ENCODE peak calls at places on chromosome 20, in six cellular contexts. Z is hepatocyte, E is T-cell, L is Caki2, J is WTC11, K is DMS 273 treated with DMSO at 0.1 percent for 48 hours. Y is an unnamed sample.

GRCh38 chr20:36355469-36356171 is 49.5 kb downstream of the DLGAP4 start:
- DNase-seq in L (no peak), J (no peak), E (no peak), Z (no peak), K (no peak), Y (no peak)

GRCh38 chr20:7879883-7880282 is 60.4 kb downstream of the HAO1 start:
- DNase-seq in E (no peak), J (no peak), K (no peak), L (no peak), Z (peak), Y (peak)

GRCh38 chr20:23257848-23258746 is 92.5 kb upstream of the NXT1 start:
- DNase-seq in L (no peak), J (no peak), K (no peak), Z (no peak), E (no peak), Y (no peak)

GRCh38 chr20:13883425-13883824 is 98.6 kb downstream of the NDUFAF5 start:
- DNase-seq in J (no peak), E (no peak), K (no peak), L (no peak), Z (no peak), Y (no peak)

GRCh38 chr20:22652685-22653568 is 68.6 kb upstream of the FOXA2 start:
- DNase-seq in L (no peak), J (peak), K (no peak), Z (peak), E (no peak), Y (no peak)

GRCh38 chr20:17995967-17996819 is 27.4 kb downstream of the MGME1 start:
- DNase-seq in E (no peak), K (peak), L (peak), J (no peak), Z (peak), Y (no peak)

GRCh38 chr20:3420211-3420707 is 12.8 kb upstream of the DNAAF9 start:
- DNase-seq in L (no peak), K (no peak), J (no peak), E (no peak), Z (no peak), Y (no peak)

GRCh38 chr20:34232494-34233087 is 8.6 kb upstream of the ASIP start:
- DNase-seq in K (no peak), J (no peak), Z (no peak), E (no peak), L (no peak), Y (no peak)

GRCh38 chr20:50481741-50482140 is 28.4 kb upstream of the PTPN1 start:
- DNase-seq in L (no peak), J (no peak), E (no peak), K (no peak), Z (no peak), Y (no peak)

GRCh38 chr20:59831024-59831900 is 102.2 kb downstream of the SYCP2 start:
- DNase-seq in K (no peak), L (no peak), J (no peak), Z (peak), E (no peak), Y (no peak)

GRCh38 chr20:3645309-3646066 is 17.7 kb downstream of the GFRA4 start:
- DNase-seq in E (no peak), J (no peak), L (no peak), Z (no peak), K (no peak), Y (no peak)

GRCh38 chr20:11459090-11459877 is 458.4 kb upstream of the BTBD3 start:
- DNase-seq in L (no peak), Z (no peak), J (no peak), K (no peak), E (no peak), Y (no peak)

GRCh38 chr20:46046588-46047310 is 17.7 kb downstream of the SLC12A5 start:
- DNase-seq in L (no peak), K (no peak), E (no peak), J (peak), Z (no peak), Y (no peak)

GRCh38 chr20:6566821-6567220 is 200.7 kb upstream of the BMP2 start:
- DNase-seq in K (no peak), E (no peak), Z (peak), L (no peak), J (no peak), Y (no peak)

GRCh38 chr20:43681991-43682410 is 15.1 kb downstream of the MYBL2 start:
- DNase-seq in Z (no peak), K (peak), E (no peak), L (no peak), J (no peak), Y (no peak)

GRCh38 chr20:62887147-62887859 is 25.7 kb upstream of the TCFL5 start:
- DNase-seq in K (no peak), L (peak), J (no peak), E (no peak), Z (peak), Y (no peak)

GRCh38 chr20:50980071-50980681 is 21.6 kb downstream of the MOCS3 start:
- DNase-seq in K (no peak), E (no peak), L (peak), J (no peak), Z (peak), Y (no peak)

GRCh38 chr20:62766716-62767115 is 29.6 kb upstream of the MRGBP start:
- DNase-seq in J (no peak), L (no peak), Z (no peak), E (no peak), K (no peak), Y (no peak)

GRCh38 chr20:49388790-49389189 is 93.7 kb downstream of the KCNB1 start:
- DNase-seq in Z (no peak), E (no peak), L (no peak), J (no peak), K (no peak), Y (no peak)

GRCh38 chr20:9743871-9744270 is 95.0 kb downstream of the PAK5 start:
- DNase-seq in J (no peak), L (no peak), Z (no peak), E (no peak), K (no peak), Y (no peak)

GRCh38 chr20:58714340-58714922 is 21.8 kb downstream of the NPEPL1 start:
- DNase-seq in E (no peak), K (no peak), L (no peak), Z (peak), J (peak), Y (peak)

GRCh38 chr20:58923117-58923712 is 57.8 kb upstream of the NELFCD start:
- DNase-seq in K (no peak), E (no peak), L (no peak), Z (no peak), J (no peak), Y (no peak)

GRCh38 chr20:32626859-32627636 is 41.9 kb upstream of the NOL4L start:
- DNase-seq in K (no peak), Z (no peak), J (no peak), E (no peak), L (no peak), Y (no peak)

GRCh38 chr20:59579404-59580207 is 24.7 kb upstream of the PHACTR3 start:
- DNase-seq in E (no peak), L (no peak), Z (no peak), K (no peak), J (no peak), Y (no peak)

GRCh38 chr20:24138951-24139350 is 150.4 kb upstream of the GGTLC1 start:
- DNase-seq in E (no peak), L (no peak), J (no peak), Z (no peak), K (no peak), Y (no peak)

GRCh38 chr20:8512003-8512402 is 379.9 kb downstream of the PLCB1 start:
- DNase-seq in E (no peak), L (no peak), Z (no peak), K (no peak), J (no peak), Y (no peak)

GRCh38 chr20:51529027-51529749 is 13.3 kb downstream of the NFATC2 start:
- DNase-seq in J (no peak), E (no peak), K (no peak), Z (peak), L (no peak), Y (peak)

GRCh38 chr20:38534756-38535155 is 46.2 kb upstream of the ADIG start:
- DNase-seq in J (no peak), L (no peak), K (no peak), E (no peak), Z (no peak), Y (no peak)

GRCh38 chr20:22771706-22772105 is 187.3 kb upstream of the FOXA2 start:
- DNase-seq in Z (no peak), K (no peak), L (no peak), J (no peak), E (no peak), Y (no peak)

GRCh38 chr20:60121903-60122302 is 163.7 kb downstream of the CDH26 start:
- DNase-seq in K (no peak), J (no peak), Z (no peak), E (no peak), L (no peak), Y (no peak)

GRCh38 chr20:8116067-8116811 is 15.8 kb upstream of the PLCB1 start:
- DNase-seq in Z (no peak), K (no peak), E (no peak), L (no peak), J (no peak), Y (no peak)

GRCh38 chr20:35739294-35740163 is 2.5 kb downstream of the RBM39 start:
- DNase-seq in E (no peak), K (no peak), L (peak), Z (peak), J (no peak), Y (no peak)

GRCh38 chr20:17643531-17644188 is 38.4 kb downstream of the RRBP1 start:
- DNase-seq in K (no peak), E (no peak), Z (no peak), L (no peak), J (no peak), Y (no peak)